ENCODE peak calls at places on chromosomes 16 and 17, in nine cellular contexts. One of them, this sample, is unnamed. For H3K4me1, the result is how much of the 10 kb centered on the place peaks cover.

GRCh38 chr16:31474173-31474714 is 2.3 kb downstream of the TGFB1I1 start:
- DNase-seq in uterus: no peak
- DNase-seq in heart right ventricle: no peak
- DNase-seq in psoas muscle: peak
- DNase-seq in heart left ventricle: no peak
- DNase-seq in gastrocnemius medialis: no peak
- DNase-seq in A549: no peak
- DNase-seq in fibroblast of lung: peak
- DNase-seq in ovary: no peak
- DNase-seq in this sample: no peak

GRCh38 chr16:65809627-65810026 is 556.9 kb upstream of the CDH5 start:
- DNase-seq in uterus: no peak
- DNase-seq in gastrocnemius medialis: no peak
- DNase-seq in heart left ventricle: no peak
- DNase-seq in heart right ventricle: no peak
- DNase-seq in fibroblast of lung: peak
- DNase-seq in A549: no peak
- DNase-seq in psoas muscle: no peak
- DNase-seq in ovary: no peak
- DNase-seq in this sample: peak

GRCh38 chr16:7791191-7791590 is 458.5 kb downstream of the RBFOX1 start:
- DNase-seq in psoas muscle: no peak
- DNase-seq in fibroblast of lung: no peak
- DNase-seq in uterus: no peak
- DNase-seq in heart left ventricle: no peak
- DNase-seq in heart right ventricle: no peak
- DNase-seq in gastrocnemius medialis: no peak
- DNase-seq in A549: no peak
- DNase-seq in ovary: no peak
- DNase-seq in this sample: no peak

GRCh38 chr17:50331085-50331791 is 14.7 kb upstream of the XYLT2 start:
- DNase-seq in heart right ventricle: no peak
- DNase-seq in gastrocnemius medialis: no peak
- DNase-seq in ovary: no peak
- DNase-seq in heart left ventricle: no peak
- DNase-seq in uterus: no peak
- DNase-seq in psoas muscle: no peak
- DNase-seq in A549: no peak
- DNase-seq in fibroblast of lung: peak
- DNase-seq in this sample: no peak

GRCh38 chr17:17084317-17084835 is 42.1 kb downstream of the MPRIP start:
- DNase-seq in A549: no peak
- DNase-seq in heart right ventricle: no peak
- DNase-seq in uterus: peak
- DNase-seq in psoas muscle: peak
- DNase-seq in fibroblast of lung: no peak
- DNase-seq in ovary: no peak
- DNase-seq in heart left ventricle: no peak
- DNase-seq in gastrocnemius medialis: no peak
- DNase-seq in this sample: no peak

GRCh38 chr16:51922476-51922875 is 624.5 kb downstream of the TOX3 start:
- DNase-seq in gastrocnemius medialis: no peak
- DNase-seq in A549: no peak
- DNase-seq in heart left ventricle: no peak
- DNase-seq in ovary: no peak
- DNase-seq in heart right ventricle: no peak
- DNase-seq in psoas muscle: no peak
- DNase-seq in fibroblast of lung: no peak
- DNase-seq in uterus: no peak
- DNase-seq in this sample: no peak

GRCh38 chr17:76611747-76612143 is 26.1 kb upstream of the ST6GALNAC2 start:
- DNase-seq in ovary: no peak
- DNase-seq in psoas muscle: no peak
- DNase-seq in uterus: no peak
- DNase-seq in heart left ventricle: no peak
- DNase-seq in heart right ventricle: no peak
- DNase-seq in gastrocnemius medialis: no peak
- DNase-seq in A549: no peak
- DNase-seq in fibroblast of lung: no peak
- DNase-seq in this sample: no peak

GRCh38 chr16:55487048-55487803 is 8.2 kb downstream of the MMP2 start:
- DNase-seq in gastrocnemius medialis: peak
- DNase-seq in ovary: peak
- DNase-seq in uterus: peak
- DNase-seq in fibroblast of lung: peak
- DNase-seq in heart left ventricle: no peak
- DNase-seq in heart right ventricle: no peak
- DNase-seq in psoas muscle: peak
- DNase-seq in A549: no peak
- DNase-seq in this sample: no peak

GRCh38 chr16:88383401-88384221 is 852 bp downstream of the ZNF469 start:
- DNase-seq in fibroblast of lung: peak
- DNase-seq in heart left ventricle: peak
- DNase-seq in psoas muscle: peak
- DNase-seq in heart right ventricle: no peak
- DNase-seq in uterus: peak
- DNase-seq in gastrocnemius medialis: no peak
- DNase-seq in A549: peak
- DNase-seq in ovary: peak
- DNase-seq in this sample: peak

GRCh38 chr17:7650509-7651096 is at the start of gene ATP1B2:
- DNase-seq in psoas muscle: peak
- DNase-seq in ovary: peak
- DNase-seq in uterus: peak
- DNase-seq in heart left ventricle: peak
- DNase-seq in A549: peak
- DNase-seq in gastrocnemius medialis: peak
- DNase-seq in heart right ventricle: peak
- DNase-seq in fibroblast of lung: peak
- DNase-seq in this sample: peak

GRCh38 chr16:11781773-11782172 is 15.3 kb downstream of the ZC3H7A start:
- DNase-seq in heart right ventricle: no peak
- DNase-seq in fibroblast of lung: peak
- DNase-seq in uterus: no peak
- DNase-seq in gastrocnemius medialis: no peak
- DNase-seq in psoas muscle: no peak
- DNase-seq in heart left ventricle: no peak
- DNase-seq in ovary: no peak
- DNase-seq in A549: no peak
- DNase-seq in this sample: no peak

GRCh38 chr16:84526794-84527485 is 22.5 kb upstream of the MEAK7 start:
- DNase-seq in gastrocnemius medialis: no peak
- DNase-seq in psoas muscle: peak
- DNase-seq in heart right ventricle: no peak
- DNase-seq in A549: no peak
- DNase-seq in uterus: no peak
- DNase-seq in fibroblast of lung: peak
- DNase-seq in ovary: no peak
- DNase-seq in heart left ventricle: no peak
- DNase-seq in this sample: no peak

GRCh38 chr16:15996432-15997109 is 47.2 kb downstream of the ABCC1 start:
- DNase-seq in gastrocnemius medialis: no peak
- DNase-seq in A549: peak
- DNase-seq in fibroblast of lung: peak
- DNase-seq in uterus: peak
- DNase-seq in heart right ventricle: peak
- DNase-seq in psoas muscle: peak
- DNase-seq in heart left ventricle: peak
- DNase-seq in ovary: peak
- DNase-seq in this sample: peak

GRCh38 chr16:85923153-85924021 is 24.4 kb downstream of the IRF8 start:
- DNase-seq in psoas muscle: no peak
- DNase-seq in uterus: no peak
- DNase-seq in gastrocnemius medialis: no peak
- DNase-seq in heart right ventricle: no peak
- DNase-seq in fibroblast of lung: peak
- DNase-seq in A549: no peak
- DNase-seq in ovary: peak
- DNase-seq in heart left ventricle: no peak
- DNase-seq in this sample: no peak

GRCh38 chr17:66898536-66898935 is 63.6 kb downstream of the CACNG5 start:
- DNase-seq in heart right ventricle: no peak
- DNase-seq in A549: no peak
- DNase-seq in heart left ventricle: no peak
- DNase-seq in gastrocnemius medialis: no peak
- DNase-seq in fibroblast of lung: no peak
- DNase-seq in ovary: no peak
- DNase-seq in uterus: no peak
- DNase-seq in psoas muscle: no peak
- DNase-seq in this sample: no peak

GRCh38 chr17:75776399-75777242 is 8.0 kb upstream of the UNK start:
- DNase-seq in psoas muscle: no peak
- DNase-seq in uterus: peak
- DNase-seq in A549: no peak
- DNase-seq in ovary: no peak
- DNase-seq in heart left ventricle: no peak
- DNase-seq in fibroblast of lung: peak
- DNase-seq in gastrocnemius medialis: no peak
- DNase-seq in heart right ventricle: no peak
- DNase-seq in this sample: no peak

DNA sequence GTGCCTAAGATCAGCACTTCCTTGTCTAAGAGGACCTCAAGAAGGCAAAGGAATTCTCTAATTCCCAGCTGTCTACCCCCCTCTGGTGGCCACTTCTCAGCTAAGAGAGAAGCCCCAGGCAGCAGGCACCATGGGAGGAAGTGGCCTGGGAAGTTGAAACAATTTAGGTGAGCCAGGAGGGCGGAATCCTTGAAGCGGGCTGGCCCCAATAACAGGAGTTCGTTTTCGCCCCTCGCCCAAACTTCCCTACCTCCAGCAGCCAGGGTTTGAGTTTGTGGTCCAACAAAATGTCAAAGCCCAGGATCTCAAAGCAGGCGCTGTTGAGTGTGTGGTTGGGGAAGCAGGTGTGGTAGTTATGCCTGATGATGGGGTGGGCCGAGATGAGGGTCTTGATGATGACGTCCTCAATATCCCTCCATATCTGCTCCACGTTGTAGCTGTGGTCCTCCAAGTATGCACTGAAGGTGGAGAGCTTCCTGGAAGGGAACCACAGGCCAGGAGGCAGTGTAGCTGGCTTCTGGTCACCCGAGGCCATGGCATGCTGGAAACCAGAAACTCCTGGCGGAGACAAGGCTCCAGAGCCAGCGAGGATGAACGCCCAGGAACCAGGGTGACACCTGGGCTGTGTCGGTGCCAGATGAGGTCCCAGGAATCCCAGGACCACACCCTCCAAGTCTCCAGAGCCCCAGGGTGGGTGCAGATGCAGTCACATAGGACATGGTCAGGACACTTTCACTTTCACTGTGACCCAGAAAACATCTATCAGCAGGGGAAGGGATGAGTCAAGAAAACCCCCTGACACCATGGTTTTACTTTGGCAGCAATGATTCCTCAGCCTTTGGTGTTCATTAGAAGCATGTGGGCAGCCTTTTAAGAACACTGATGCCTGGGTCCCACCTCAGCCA is 25.6 kb downstream of the TTLL6 start:
- DNase-seq in ovary: peak
- DNase-seq in A549: peak
- DNase-seq in uterus: peak
- DNase-seq in heart left ventricle: peak
- DNase-seq in heart right ventricle: peak
- DNase-seq in fibroblast of lung: peak
- DNase-seq in gastrocnemius medialis: peak
- DNase-seq in psoas muscle: peak
- DNase-seq in this sample: peak
- TF ChIP-seq CTCF in ovary: no peak
- TF ChIP-seq CTCF in A549: peak
- TF ChIP-seq CTCF in uterus: peak
- TF ChIP-seq CTCF in heart left ventricle: peak
- TF ChIP-seq CTCF in heart right ventricle: peak
- TF ChIP-seq CTCF in fibroblast of lung: peak
- TF ChIP-seq CTCF in gastrocnemius medialis: peak
- TF ChIP-seq CTCF in psoas muscle: peak
- TF ChIP-seq CTCF in this sample: peak

GRCh38 chr17:42518755-42519545 is 17.1 kb upstream of the NAGLU start:
- DNase-seq in gastrocnemius medialis: no peak
- DNase-seq in A549: no peak
- DNase-seq in ovary: peak
- DNase-seq in psoas muscle: no peak
- DNase-seq in uterus: peak
- DNase-seq in heart right ventricle: peak
- DNase-seq in fibroblast of lung: peak
- DNase-seq in heart left ventricle: peak
- DNase-seq in this sample: peak
- H3K4me1 ChIP-seq in gastrocnemius medialis: half or more
- H3K4me1 ChIP-seq in A549: half or more
- H3K4me1 ChIP-seq in ovary: half or more
- H3K4me1 ChIP-seq in psoas muscle: half or more
- H3K4me1 ChIP-seq in uterus: half or more
- H3K4me1 ChIP-seq in heart right ventricle: half or more
- H3K4me1 ChIP-seq in fibroblast of lung: half or more
- H3K4me1 ChIP-seq in heart left ventricle: under half
- H3K4me1 ChIP-seq in this sample: under half

DNA sequence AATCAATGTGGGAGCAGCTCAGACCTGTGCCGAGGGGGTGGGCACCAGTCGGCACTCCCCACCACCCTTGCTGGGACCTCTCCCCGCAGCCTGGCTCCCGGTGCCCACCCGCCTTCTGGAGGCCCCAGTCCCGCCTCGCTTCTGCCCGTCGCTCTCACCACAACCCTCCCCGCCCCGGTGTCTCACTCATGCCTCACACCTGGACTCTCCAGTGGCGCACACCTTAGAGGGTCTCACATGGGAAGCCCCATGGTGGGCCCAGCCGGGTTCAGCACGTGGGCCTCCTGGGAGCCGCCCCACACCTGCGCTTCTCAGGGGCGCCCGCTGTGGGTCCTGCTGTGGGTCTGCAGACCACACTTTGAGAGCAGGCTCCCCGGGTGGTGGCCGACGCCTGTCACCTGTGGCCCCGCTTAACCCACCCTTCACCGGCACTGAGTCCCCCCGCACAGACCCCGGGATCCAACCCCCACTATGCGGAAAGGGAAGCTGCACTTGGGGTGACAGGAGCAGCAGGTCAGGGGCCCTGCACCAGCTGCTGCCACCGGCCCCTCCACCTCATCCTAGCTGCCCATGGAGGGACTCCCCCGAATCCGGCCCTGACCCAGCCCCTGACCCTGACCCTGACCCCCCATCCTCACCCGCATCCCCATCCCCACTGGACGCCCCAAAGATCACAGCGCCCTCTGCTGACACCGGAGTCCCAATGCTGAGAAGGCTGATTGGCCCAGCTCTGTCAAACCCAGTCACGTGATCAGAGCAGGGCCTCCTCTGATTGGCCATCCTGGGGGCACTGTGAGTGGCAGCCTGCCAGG is 27.4 kb upstream of the SLC38A10 start:
- DNase-seq in ovary: no peak
- DNase-seq in gastrocnemius medialis: no peak
- DNase-seq in uterus: no peak
- DNase-seq in heart right ventricle: no peak
- DNase-seq in heart left ventricle: no peak
- DNase-seq in psoas muscle: peak
- DNase-seq in A549: peak
- DNase-seq in fibroblast of lung: no peak
- DNase-seq in this sample: peak
- TF ChIP-seq CTCF in ovary: no peak
- TF ChIP-seq CTCF in gastrocnemius medialis: peak
- TF ChIP-seq CTCF in uterus: peak
- TF ChIP-seq CTCF in heart right ventricle: peak
- TF ChIP-seq CTCF in heart left ventricle: peak
- TF ChIP-seq CTCF in psoas muscle: no peak
- TF ChIP-seq CTCF in A549: peak
- TF ChIP-seq CTCF in fibroblast of lung: peak
- TF ChIP-seq CTCF in this sample: peak

GRCh38 chr16:2156025-2156848 is 655 bp downstream of the TRAF7 start:
- DNase-seq in A549: no peak
- DNase-seq in gastrocnemius medialis: no peak
- DNase-seq in heart right ventricle: no peak
- DNase-seq in heart left ventricle: no peak
- DNase-seq in uterus: peak
- DNase-seq in fibroblast of lung: peak
- DNase-seq in ovary: no peak
- DNase-seq in psoas muscle: no peak
- DNase-seq in this sample: no peak
- H3K4me1 ChIP-seq in A549: half or more
- H3K4me1 ChIP-seq in gastrocnemius medialis: half or more
- H3K4me1 ChIP-seq in heart right ventricle: half or more
- H3K4me1 ChIP-seq in heart left ventricle: under half
- H3K4me1 ChIP-seq in uterus: under half
- H3K4me1 ChIP-seq in fibroblast of lung: half or more
- H3K4me1 ChIP-seq in ovary: under half
- H3K4me1 ChIP-seq in psoas muscle: half or more
- H3K4me1 ChIP-seq in this sample: half or more

This sample was measured in body of pancreas.